ENCODE peak calls at places on chromosomes 7 and 10, in eight cellular contexts. E, L, T, F, G, U, Y and A are unnamed samples.
A peak's percentile ranks its signal among the peaks of the same experiment; 100 is the strongest.

GRCh38 chr7:37510043-37510634 is 61.5 kb upstream of the ELMO1 start:
- DNase-seq in E (no peak), L (peak; percentile 28), T (no peak), F (peak; percentile 29), G (no peak), U (no peak), Y (no peak), A (no peak)

GRCh38 chr7:116259821-116260440 is 49.6 kb downstream of the TES start:
- DNase-seq in E (no peak), L (no peak), T (no peak), F (no peak), G (no peak), U (no peak), Y (no peak), A (no peak)

GRCh38 chr7:132435016-132435990 is 141.0 kb downstream of the PLXNA4 start:
- DNase-seq in E (no peak), L (no peak), T (no peak), F (no peak), G (no peak), U (no peak), Y (no peak), A (no peak)

GRCh38 chr7:44967571-44968446 is 11.0 kb downstream of the MYO1G start:
- DNase-seq in E (no peak), L (no peak), T (no peak), F (no peak), G (no peak), U (peak; percentile 62), Y (no peak), A (no peak)

GRCh38 chr7:106568680-106569499 is 92.1 kb downstream of the CCDC71L start:
- DNase-seq in E (no peak), L (peak; percentile 24), T (no peak), F (no peak), G (no peak), U (no peak), Y (no peak), A (no peak)

GRCh38 chr7:150974468-150975391 is 3.4 kb downstream of the KCNH2 start:
- DNase-seq in E (peak; percentile 81), L (peak; percentile 72), T (peak; percentile 83), F (peak; percentile 93), G (no peak), U (peak; percentile 77), Y (peak; percentile 54), A (peak; percentile 63)

GRCh38 chr10:131757285-131758058 is 143.3 kb upstream of the PPP2R2D start:
- DNase-seq in E (peak; percentile 20), L (no peak), T (no peak), F (no peak), G (no peak), U (no peak), Y (no peak), A (no peak)

GRCh38 chr10:12340937-12341336 is 8.4 kb upstream of the CAMK1D start:
- DNase-seq in E (no peak), L (no peak), T (no peak), F (no peak), G (no peak), U (no peak), Y (no peak), A (no peak)

GRCh38 chr7:102230593-102230992 is 56.1 kb upstream of the SH2B2 start:
- DNase-seq in E (no peak), L (no peak), T (no peak), F (no peak), G (no peak), U (no peak), Y (no peak), A (no peak)

GRCh38 chr7:1781369-1781768 is 111.3 kb downstream of the ELFN1 start:
- DNase-seq in E (no peak), L (no peak), T (no peak), F (no peak), G (no peak), U (peak; percentile 40), Y (no peak), A (no peak)

GRCh38 chr7:1785839-1786238 is 115.8 kb downstream of the ELFN1 start:
- DNase-seq in E (no peak), L (no peak), T (no peak), F (no peak), G (no peak), U (no peak), Y (no peak), A (no peak)

GRCh38 chr7:1787681-1788235 is 117.7 kb downstream of the ELFN1 start:
- DNase-seq in E (no peak), L (no peak), T (no peak), F (no peak), G (no peak), U (peak; percentile 21), Y (no peak), A (peak; percentile 19)

DNA sequence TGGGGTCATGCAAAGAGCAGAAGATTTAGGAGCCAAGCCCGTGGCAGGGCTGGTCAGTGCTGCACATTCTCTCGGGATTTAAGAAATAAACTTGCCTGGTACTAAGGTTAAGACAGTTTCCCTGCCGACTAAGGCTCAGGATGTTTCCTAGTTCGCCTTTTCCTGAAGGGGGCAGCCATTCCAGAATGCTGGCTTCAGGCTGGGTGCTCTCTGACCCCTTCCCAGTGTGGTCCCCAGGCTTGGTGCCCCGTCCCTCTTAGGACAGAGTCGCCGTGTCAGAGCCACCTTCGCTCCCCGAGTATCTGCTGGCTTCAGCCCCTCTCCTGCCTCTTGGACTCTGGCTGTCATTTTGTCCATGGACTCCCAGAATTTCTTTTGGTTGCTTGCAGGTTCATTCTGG is 117.2 kb downstream of the ELFN1 start:
- DNase-seq in E (no peak), L (no peak), T (no peak), F (no peak), G (no peak), U (peak; percentile 35), Y (no peak), A (peak; percentile 24)
- TF ChIP-seq CTCF in E (no peak), L (no peak), T (no peak), F (no peak), G (no peak), U (no peak), Y (no peak), A (no peak)

GRCh38 chr7:158782638-158783490 is 46.4 kb downstream of the ESYT2 start:
- DNase-seq in E (no peak), L (peak; percentile 48), T (peak; percentile 41), F (no peak), G (no peak), U (no peak), Y (no peak), A (no peak)
- TF ChIP-seq CTCF in E (no peak), L (peak; percentile 34), T (peak; percentile 45), F (no peak), G (no peak), U (peak; percentile 45), Y (no peak), A (no peak)

GRCh38 chr7:13476881-13477444 is 512.5 kb downstream of the ETV1 start:
- DNase-seq in E (no peak), L (no peak), T (no peak), F (peak; percentile 23), G (no peak), U (no peak), Y (no peak), A (no peak)
- TF ChIP-seq CTCF in E (no peak), L (no peak), T (no peak), F (no peak), G (no peak), U (no peak), Y (no peak), A (no peak)

GRCh38 chr10:113820507-113820906 is 33.4 kb downstream of the DCLRE1A start:
- DNase-seq in E (no peak), L (no peak), T (no peak), F (no peak), G (peak; percentile 23), U (no peak), Y (no peak), A (no peak)
- TF ChIP-seq CTCF in E (no peak), L (no peak), T (no peak), F (no peak), G (no peak), U (no peak), Y (no peak), A (no peak)

GRCh38 chr10:34816067-34817002 is 1.2 kb upstream of the PARD3 start:
- DNase-seq in E (peak; percentile 55), L (peak; percentile 42), T (peak; percentile 36), F (no peak), G (peak; percentile 16), U (no peak), Y (no peak), A (no peak)
- TF ChIP-seq CTCF in E (no peak), L (peak; percentile 12), T (no peak), F (no peak), G (no peak), U (peak; percentile 5), Y (no peak), A (no peak)

GRCh38 chr7:98616381-98617050 is 569 bp upstream of the NPTX2 start:
- DNase-seq in E (no peak), L (no peak), T (no peak), F (no peak), G (no peak), U (no peak), Y (no peak), A (no peak)

GRCh38 chr7:98618786-98619185 is 1.7 kb downstream of the NPTX2 start:
- DNase-seq in E (no peak), L (no peak), T (no peak), F (no peak), G (no peak), U (no peak), Y (no peak), A (no peak)

GRCh38 chr7:98617960-98618418 is 904 bp downstream of the NPTX2 start:
- DNase-seq in E (no peak), L (no peak), T (no peak), F (no peak), G (no peak), U (no peak), Y (no peak), A (no peak)

GRCh38 chr7:98619450-98620321 is 2.6 kb downstream of the NPTX2 start:
- DNase-seq in E (no peak), L (peak; percentile 21), T (no peak), F (no peak), G (no peak), U (no peak), Y (no peak), A (no peak)

DNA sequence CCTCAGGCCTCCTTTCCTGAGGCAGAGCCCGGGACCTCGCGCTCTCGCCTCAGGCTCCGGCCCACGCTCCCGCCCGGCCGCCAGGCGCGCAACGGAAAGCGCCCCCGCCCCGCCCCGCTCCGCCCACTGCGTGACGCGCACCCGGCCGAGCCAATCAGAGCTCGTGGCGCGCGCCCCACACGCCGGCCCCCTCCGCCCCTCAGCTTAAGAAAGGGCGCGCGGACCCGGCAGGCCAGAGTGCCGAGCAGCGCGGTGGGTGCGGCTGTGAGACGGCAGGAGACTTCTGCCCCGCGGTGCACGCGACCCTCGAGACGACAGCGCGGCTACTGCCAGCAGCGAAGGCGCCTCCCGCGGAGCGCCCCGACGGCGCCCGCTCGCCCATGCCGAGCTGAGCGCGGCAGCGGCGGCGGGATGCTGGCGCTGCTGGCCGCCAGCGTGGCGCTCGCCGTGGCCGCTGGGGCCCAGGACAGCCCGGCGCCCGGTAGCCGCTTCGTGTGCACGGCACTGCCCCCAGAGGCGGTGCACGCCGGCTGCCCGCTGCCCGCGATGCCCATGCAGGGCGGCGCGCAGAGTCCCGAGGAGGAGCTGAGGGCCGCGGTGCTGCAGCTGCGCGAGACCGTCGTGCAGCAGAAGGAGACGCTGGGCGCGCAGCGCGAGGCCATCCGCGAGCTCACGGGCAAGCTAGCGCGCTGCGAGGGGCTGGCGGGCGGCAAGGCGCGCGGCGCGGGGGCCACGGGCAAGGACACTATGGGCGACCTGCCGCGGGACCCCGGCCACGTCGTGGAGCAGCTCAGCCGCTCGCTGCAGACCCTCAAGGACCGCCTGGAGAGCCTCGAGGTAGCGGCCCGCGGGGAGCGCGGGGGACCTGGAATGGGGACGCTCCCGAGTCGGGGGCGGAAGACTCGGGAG is at the start of gene NPTX2:
- DNase-seq in E (peak; percentile 70), L (peak; percentile 71), T (peak; percentile 18), F (no peak), G (peak; percentile 70), U (peak; percentile 72), Y (peak; percentile 79), A (no peak)
- TF ChIP-seq CTCF in E (no peak), L (peak; percentile 24), T (peak; percentile 12), F (no peak), G (peak; percentile 43), U (no peak), Y (peak; percentile 20), A (no peak)